ENCODE peak calls at places on chromosomes 3 and 15, in four cellular contexts. X, A, M and C are unnamed samples.

GRCh38 chr3:73727117-73727802 is 102.5 kb upstream of the PDZRN3 start:
- DNase-seq in X (no peak), A (peak; percentile 14), M (peak; percentile 80), C (peak; percentile 71)

GRCh38 chr3:63918321-63918720 is 6.1 kb upstream of the SCAANT1 start:
- DNase-seq in X (no peak), M (peak; percentile 41), A (no peak), C (no peak)

GRCh38 chr3:186967686-186968085 is 37.4 kb downstream of the ST6GAL1 start:
- DNase-seq in X (no peak), M (peak; percentile 48), A (no peak), C (no peak)

GRCh38 chr15:47885921-47886320 is 168.6 kb downstream of the SEMA6D start:
- DNase-seq in A (no peak), X (no peak), M (peak; percentile 90), C (peak; percentile 34)

GRCh38 chr3:147191795-147192385 is 214.5 kb downstream of the ZIC4 start:
- DNase-seq in X (no peak), M (peak; percentile 68), A (peak; percentile 49), C (peak; percentile 52)

GRCh38 chr3:20958161-20958560 is 772.2 kb upstream of the SGO1 start:
- DNase-seq in M (no peak), A (no peak), X (no peak), C (no peak)

GRCh38 chr15:36632196-36632595 is 52.8 kb downstream of the CDIN1 start:
- DNase-seq in A (no peak), X (no peak), M (peak; percentile 76), C (peak; percentile 8)

GRCh38 chr3:53731934-53732624 is 114.1 kb downstream of the CHDH start:
- DNase-seq in X (no peak), M (no peak), A (no peak), C (no peak)

GRCh38 chr3:72782521-72782920 is 65.7 kb downstream of the SHQ1 start:
- DNase-seq in A (no peak), M (no peak), X (no peak), C (no peak)

GRCh38 chr3:185824467-185825378 is at the start of gene IGF2BP2:
- DNase-seq in A (peak; percentile 86), M (peak; percentile 84), X (peak; percentile 29), C (no peak)

GRCh38 chr3:135143474-135143873 is 348.4 kb downstream of the EPHB1 start:
- DNase-seq in X (no peak), M (no peak), A (no peak), C (no peak)

GRCh38 chr15:66802087-66803001 is 100.3 kb downstream of the SMAD6 start:
- DNase-seq in M (peak; percentile 76), X (no peak), A (no peak), C (peak; percentile 43)

GRCh38 chr3:38579551-38580449 is 69.7 kb downstream of the SCN5A start:
- DNase-seq in X (no peak), M (peak; percentile 14), A (peak; percentile 14), C (no peak)

GRCh38 chr3:114207768-114208167 is 28.9 kb upstream of the DRD3 start:
- DNase-seq in M (no peak), A (no peak), X (no peak), C (no peak)

GRCh38 chr15:46410681-46411080 is 775.9 kb downstream of the SQOR start:
- DNase-seq in A (no peak), X (no peak), M (no peak), C (no peak)

GRCh38 chr15:60682615-60683014 is 203.7 kb upstream of the ICE2 start:
- DNase-seq in X (no peak), M (no peak), A (no peak), C (no peak)

GRCh38 chr3:94735354-94735753 is 672.5 kb downstream of the NSUN3 start:
- DNase-seq in X (no peak), M (no peak), A (no peak), C (no peak)

GRCh38 chr3:143120716-143121239 is 1.2 kb downstream of the CHST2 start:
- DNase-seq in X (no peak), A (peak; percentile 14), M (peak; percentile 43), C (no peak)

GRCh38 chr3:104392327-104392726 is 974.4 kb upstream of the ALCAM start:
- DNase-seq in X (no peak), A (no peak), M (no peak), C (no peak)

GRCh38 chr3:100032262-100032661 is 82.0 kb downstream of the FILIP1L start:
- DNase-seq in A (no peak), X (no peak), M (peak; percentile 98), C (peak; percentile 69)

GRCh38 chr3:72189344-72189743 is 404.4 kb upstream of the PROK2 start:
- DNase-seq in M (no peak), A (no peak), X (no peak), C (no peak)

GRCh38 chr15:88258021-88258641 is 1.6 kb upstream of the NTRK3 start:
- DNase-seq in A (no peak), M (peak; percentile 27), X (no peak), C (no peak)

GRCh38 chr3:7917443-7918151 is 584.0 kb upstream of the LMCD1 start:
- DNase-seq in A (no peak), X (no peak), M (no peak), C (no peak)

GRCh38 chr3:196963309-196963953 is 5.2 kb downstream of the PIGZ start:
- DNase-seq in A (no peak), M (no peak), X (no peak), C (no peak)

GRCh38 chr3:142888099-142888483 is 792 bp downstream of the PCOLCE2 start:
- DNase-seq in A (peak; percentile 7), X (no peak), M (no peak), C (no peak)

DNA sequence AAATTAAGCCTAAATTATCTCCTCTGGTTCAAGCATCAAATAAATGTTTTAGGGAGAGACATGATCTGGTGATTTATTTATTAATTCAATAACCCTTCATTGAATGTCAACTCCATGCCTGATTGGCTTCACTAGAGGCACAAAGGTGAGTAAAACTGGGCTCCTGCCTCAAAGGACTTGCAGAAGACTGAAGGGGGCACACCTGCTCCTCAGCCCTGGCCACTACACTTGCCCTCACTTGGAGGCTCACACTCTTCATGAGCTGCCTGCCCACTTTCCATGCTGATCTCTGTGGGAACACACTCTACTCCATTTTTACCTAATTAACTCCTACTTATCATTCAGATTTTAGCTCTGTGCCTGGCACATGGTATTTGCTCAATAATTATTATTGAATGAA is 84.4 kb upstream of the KCNMB2 start:
- DNase-seq in X (no peak), A (no peak), M (no peak), C (no peak)
- TF ChIP-seq CTCF in X (no peak), A (no peak), M (no peak), C (no peak)

GRCh38 chr3:35640186-35640584 is 860 bp downstream of the ARPP21 start:
- DNase-seq in X (no peak), M (no peak), A (no peak), C (no peak)
- H3K4me3 ChIP-seq in X (peak overlapping the region; percentile 52), M (no peak overlapping the region), A (no peak overlapping the region), C (no peak overlapping the region)

GRCh38 chr3:51974277-51974962 is 444 bp upstream of the ABHD14A start:
- DNase-seq in X (no peak), A (peak; percentile 49), M (no peak), C (no peak)
- TF ChIP-seq CTCF in X (no peak), A (peak; percentile 2), M (no peak), C (no peak)

GRCh38 chr15:64843996-64844395 is 2.3 kb downstream of the PLEKHO2 start:
- DNase-seq in M (no peak), X (no peak), A (no peak), C (no peak)

GRCh38 chr15:64845826-64846225 is 4.1 kb downstream of the PLEKHO2 start:
- DNase-seq in A (no peak), M (no peak), X (no peak), C (no peak)

GRCh38 chr15:64846246-64846645 is 4.5 kb downstream of the PLEKHO2 start:
- DNase-seq in A (no peak), X (no peak), M (no peak), C (no peak)

GRCh38 chr15:64844576-64845140 is 2.9 kb downstream of the PLEKHO2 start:
- DNase-seq in M (no peak), A (no peak), X (no peak), C (no peak)

GRCh38 chr15:64845183-64845611 is 3.5 kb downstream of the PLEKHO2 start:
- DNase-seq in M (peak; percentile 44), X (no peak), A (peak; percentile 46), C (no peak)
- H3K4me3 ChIP-seq in M (peak overlapping the region; percentile 99), X (peak overlapping the region; percentile 78), A (no peak overlapping the region), C (no peak overlapping the region)

GRCh38 chr3:155078959-155079794 is 942 bp upstream of the MME start:
- DNase-seq in A (no peak), X (no peak), M (no peak), C (no peak)
- TF ChIP-seq CTCF in A (no peak), X (no peak), M (no peak), C (peak; percentile 28)

GRCh38 chr3:23078735-23079134 is 124.4 kb upstream of the UBE2E2 start:
- DNase-seq in X (no peak), M (no peak), A (no peak), C (no peak)

GRCh38 chr3:23077126-23077525 is 126.0 kb upstream of the UBE2E2 start:
- DNase-seq in X (no peak), M (no peak), A (no peak), C (no peak)

GRCh38 chr3:23084367-23084766 is 118.8 kb upstream of the UBE2E2 start:
- DNase-seq in M (no peak), A (no peak), X (no peak), C (no peak)

GRCh38 chr3:23075478-23075877 is 127.6 kb upstream of the UBE2E2 start:
- DNase-seq in A (no peak), X (no peak), M (peak; percentile 89), C (peak; percentile 72)

DNA sequence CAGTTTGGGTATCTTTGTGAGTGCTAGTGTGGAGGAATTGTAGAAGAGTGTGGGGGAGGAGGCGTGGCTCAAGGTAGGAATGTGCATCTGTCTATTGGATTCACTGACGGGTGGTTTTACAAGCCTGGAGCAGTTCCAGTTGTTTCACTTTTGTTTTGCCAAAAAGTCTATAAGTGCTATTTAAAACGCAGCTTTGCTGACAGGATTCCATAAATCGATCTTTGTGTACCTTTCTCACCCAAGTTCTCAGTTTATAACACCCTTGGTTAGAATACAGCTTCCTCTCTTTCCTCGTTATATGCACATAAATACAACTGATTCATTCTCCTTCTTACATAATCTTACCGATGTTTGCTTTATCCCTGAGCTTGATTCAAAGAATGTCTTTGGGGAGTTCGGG is 123.2 kb upstream of the UBE2E2 start:
- DNase-seq in M (peak; percentile 25), A (peak; percentile 73), X (no peak), C (no peak)
- H3K4me3 ChIP-seq in M (peak overlapping the region; percentile 6), A (no peak overlapping the region), X (peak overlapping the region; percentile 26), C (no peak overlapping the region)

GRCh38 chr15:31439328-31439727 is 112.7 kb downstream of the KLF13 start:
- DNase-seq in X (no peak), A (peak; percentile 83), M (no peak), C (no peak)
- TF ChIP-seq CTCF in X (peak; percentile 9), A (no peak), M (peak; percentile 13), C (peak; percentile 10)

DNA sequence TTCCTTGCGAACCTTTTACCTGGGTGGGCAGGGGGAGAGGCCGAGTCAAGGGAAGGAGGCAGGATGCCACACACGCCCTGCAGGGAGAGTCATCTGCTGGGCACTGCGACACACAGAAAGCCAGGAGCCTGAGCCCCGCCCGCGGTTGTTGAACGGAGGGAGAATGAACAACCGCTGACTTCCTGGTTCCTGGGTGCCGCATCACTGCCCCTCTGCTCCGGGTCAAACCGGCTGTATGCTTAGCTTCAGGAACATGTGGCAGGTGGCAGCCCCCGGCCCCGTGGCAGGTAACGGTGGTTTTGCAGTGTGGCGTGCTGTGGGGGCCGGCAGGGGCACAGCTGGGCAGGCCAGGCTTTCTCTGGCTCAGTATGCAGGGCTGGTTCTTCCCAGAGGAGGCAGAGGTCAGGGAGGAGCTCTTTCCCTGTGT is 33.4 kb downstream of the APBA2 start:
- DNase-seq in X (no peak), A (no peak), M (no peak), C (no peak)
- H3K4me3 ChIP-seq in X (no peak overlapping the region), A (no peak overlapping the region), M (no peak overlapping the region), C (no peak overlapping the region)